ENCODE peak calls at places on chromosomes 13 and 19, in seven cellular contexts. L is lower leg skin; G is thyroid gland; P is dermis microvascular lymphatic vessel endothelial cell; R is M059J; C is AG09319; A is stimulated activated CD4-positive, alpha-beta T cell treated with anti-CD3 and anti-CD28 coated beads, Interleukin-12 subunit alpha, Interleukin-12 subunit beta, amount 100 ng/mL, for 4 hours. J is an unnamed sample.

GRCh38 chr13:28059214-28059613 is 41.2 kb downstream of the FLT3 start:
- DNase-seq in G (peak), C (no peak), A (peak), P (peak), L (no peak), R (no peak), J (peak)

GRCh38 chr19:48292798-48293197 is 22.9 kb downstream of the ZNF114 start:
- DNase-seq in L (no peak), G (no peak), R (peak), A (no peak), C (peak), P (no peak), J (peak)

GRCh38 chr13:105510363-105510762 is 1025.1 kb downstream of the EFNB2 start:
- DNase-seq in R (no peak), A (no peak), C (no peak), P (no peak), G (no peak), L (no peak), J (no peak)

GRCh38 chr19:31517466-31518180 is 168.4 kb upstream of the TSHZ3 start:
- DNase-seq in C (no peak), L (peak), G (no peak), R (no peak), P (no peak), A (no peak), J (no peak)

GRCh38 chr19:55152017-55152416 is 3.0 kb upstream of the TNNT1 start:
- DNase-seq in A (no peak), L (no peak), P (no peak), R (no peak), C (no peak), G (no peak), J (no peak)

GRCh38 chr19:2013683-2013961 is 1.9 kb downstream of the BTBD2 start:
- DNase-seq in A (no peak), R (no peak), C (no peak), P (no peak), L (no peak), G (no peak), J (no peak)

GRCh38 chr13:34153428-34154180 is 335.7 kb downstream of the RFC3 start:
- DNase-seq in R (no peak), G (no peak), A (no peak), P (peak), L (no peak), C (no peak), J (no peak)

GRCh38 chr13:74061939-74062595 is 72.1 kb downstream of the KLF12 start:
- DNase-seq in P (no peak), L (no peak), G (no peak), A (no peak), R (peak), C (peak), J (peak)

GRCh38 chr13:48661112-48661511 is 7.4 kb downstream of the CYSLTR2 start:
- DNase-seq in G (no peak), R (no peak), L (no peak), C (no peak), P (no peak), A (no peak), J (no peak)